ENCODE peak calls at places on chromosome 15, in seven cellular contexts. One of them, this sample, is unnamed. For H3K27me3, the result is how much of the 10 kb centered on the place peaks cover.

GRCh38 chr15:79923068-79923514 is 26.3 kb upstream of the MTHFS start:
- DNase-seq in Caco-2: peak
- DNase-seq in colonic mucosa: peak
- DNase-seq in tibial nerve: no peak
- DNase-seq in uterus: peak
- DNase-seq in CD4-positive, alpha-beta T cell: peak
- DNase-seq in pancreas: peak
- DNase-seq in this sample: peak

GRCh38 chr15:42804739-42805138 is 67.8 kb upstream of the CDAN1 start:
- DNase-seq in tibial nerve: no peak
- DNase-seq in CD4-positive, alpha-beta T cell: no peak
- DNase-seq in pancreas: no peak
- DNase-seq in uterus: no peak
- DNase-seq in colonic mucosa: no peak
- DNase-seq in Caco-2: no peak
- DNase-seq in this sample: no peak

GRCh38 chr15:69988541-69989225 is 109.0 kb downstream of the TLE3 start:
- DNase-seq in uterus: no peak
- DNase-seq in pancreas: no peak
- DNase-seq in tibial nerve: no peak
- DNase-seq in CD4-positive, alpha-beta T cell: no peak
- DNase-seq in Caco-2: no peak
- DNase-seq in colonic mucosa: no peak
- DNase-seq in this sample: no peak

GRCh38 chr15:73959012-73959581 is 32.8 kb downstream of the LOXL1 start:
- DNase-seq in colonic mucosa: no peak
- DNase-seq in pancreas: no peak
- DNase-seq in uterus: no peak
- DNase-seq in tibial nerve: no peak
- DNase-seq in Caco-2: no peak
- DNase-seq in CD4-positive, alpha-beta T cell: peak
- DNase-seq in this sample: no peak

GRCh38 chr15:59295742-59296090 is 77.0 kb downstream of the MYO1E start:
- DNase-seq in Caco-2: no peak
- DNase-seq in tibial nerve: no peak
- DNase-seq in CD4-positive, alpha-beta T cell: no peak
- DNase-seq in colonic mucosa: no peak
- DNase-seq in pancreas: no peak
- DNase-seq in uterus: no peak
- DNase-seq in this sample: no peak

GRCh38 chr15:90412356-90413194 is 24.5 kb downstream of the IQGAP1 start:
- DNase-seq in pancreas: no peak
- DNase-seq in CD4-positive, alpha-beta T cell: no peak
- DNase-seq in uterus: no peak
- DNase-seq in colonic mucosa: peak
- DNase-seq in tibial nerve: no peak
- DNase-seq in Caco-2: peak
- DNase-seq in this sample: no peak

GRCh38 chr15:62770752-62771151 is 271.8 kb upstream of the TPM1 start:
- DNase-seq in tibial nerve: no peak
- DNase-seq in pancreas: no peak
- DNase-seq in Caco-2: no peak
- DNase-seq in colonic mucosa: no peak
- DNase-seq in uterus: no peak
- DNase-seq in CD4-positive, alpha-beta T cell: no peak
- DNase-seq in this sample: peak

GRCh38 chr15:31470756-31471155 is 144.1 kb downstream of the KLF13 start:
- DNase-seq in uterus: no peak
- DNase-seq in Caco-2: no peak
- DNase-seq in tibial nerve: no peak
- DNase-seq in pancreas: no peak
- DNase-seq in CD4-positive, alpha-beta T cell: no peak
- DNase-seq in colonic mucosa: peak
- DNase-seq in this sample: no peak

GRCh38 chr15:88456733-88457132 is 10.5 kb downstream of the MRPL46 start:
- DNase-seq in CD4-positive, alpha-beta T cell: no peak
- DNase-seq in colonic mucosa: no peak
- DNase-seq in uterus: no peak
- DNase-seq in Caco-2: no peak
- DNase-seq in tibial nerve: no peak
- DNase-seq in pancreas: no peak
- DNase-seq in this sample: no peak

GRCh38 chr15:88288206-88288605 is 31.7 kb upstream of the NTRK3 start:
- DNase-seq in tibial nerve: no peak
- DNase-seq in colonic mucosa: no peak
- DNase-seq in Caco-2: no peak
- DNase-seq in CD4-positive, alpha-beta T cell: no peak
- DNase-seq in uterus: no peak
- DNase-seq in pancreas: no peak
- DNase-seq in this sample: no peak

GRCh38 chr15:90729266-90729665 is 12.1 kb downstream of the BLM start:
- DNase-seq in Caco-2: no peak
- DNase-seq in tibial nerve: no peak
- DNase-seq in colonic mucosa: no peak
- DNase-seq in CD4-positive, alpha-beta T cell: no peak
- DNase-seq in uterus: no peak
- DNase-seq in pancreas: no peak
- DNase-seq in this sample: no peak

GRCh38 chr15:80736571-80736970 is 41.5 kb downstream of the ABHD17C start:
- DNase-seq in colonic mucosa: no peak
- DNase-seq in pancreas: no peak
- DNase-seq in tibial nerve: no peak
- DNase-seq in uterus: no peak
- DNase-seq in CD4-positive, alpha-beta T cell: no peak
- DNase-seq in Caco-2: no peak
- DNase-seq in this sample: no peak

GRCh38 chr15:23467110-23467600 is 20.1 kb upstream of the GOLGA6L2 start:
- DNase-seq in CD4-positive, alpha-beta T cell: no peak
- DNase-seq in colonic mucosa: no peak
- DNase-seq in tibial nerve: no peak
- DNase-seq in pancreas: no peak
- DNase-seq in uterus: no peak
- DNase-seq in Caco-2: peak
- DNase-seq in this sample: no peak

GRCh38 chr15:42858999-42859789 is 61.4 kb downstream of the TTBK2 start:
- DNase-seq in tibial nerve: no peak
- DNase-seq in colonic mucosa: no peak
- DNase-seq in Caco-2: no peak
- DNase-seq in pancreas: no peak
- DNase-seq in CD4-positive, alpha-beta T cell: no peak
- DNase-seq in uterus: no peak
- DNase-seq in this sample: no peak

GRCh38 chr15:93065641-93066045 is 23.4 kb downstream of the RGMA start:
- DNase-seq in tibial nerve: no peak
- DNase-seq in CD4-positive, alpha-beta T cell: no peak
- DNase-seq in uterus: no peak
- DNase-seq in Caco-2: no peak
- DNase-seq in colonic mucosa: no peak
- DNase-seq in pancreas: peak
- DNase-seq in this sample: no peak

GRCh38 chr15:26773917-26774316 is 1.1 kb upstream of the GABRB3 start:
- DNase-seq in tibial nerve: no peak
- DNase-seq in Caco-2: no peak
- DNase-seq in pancreas: no peak
- DNase-seq in CD4-positive, alpha-beta T cell: no peak
- DNase-seq in uterus: no peak
- DNase-seq in colonic mucosa: no peak
- DNase-seq in this sample: no peak

GRCh38 chr15:92625297-92625980 is 30.1 kb downstream of the FAM174B start:
- DNase-seq in Caco-2: no peak
- DNase-seq in pancreas: no peak
- DNase-seq in CD4-positive, alpha-beta T cell: no peak
- DNase-seq in colonic mucosa: no peak
- DNase-seq in tibial nerve: no peak
- DNase-seq in uterus: no peak
- DNase-seq in this sample: no peak

GRCh38 chr15:80152896-80153876 is at the start of gene FAH:
- DNase-seq in colonic mucosa: peak
- DNase-seq in CD4-positive, alpha-beta T cell: no peak
- DNase-seq in pancreas: no peak
- DNase-seq in tibial nerve: no peak
- DNase-seq in Caco-2: peak
- DNase-seq in uterus: no peak
- DNase-seq in this sample: no peak

GRCh38 chr15:88878720-88879184 is 16.6 kb downstream of the HAPLN3 start:
- DNase-seq in colonic mucosa: no peak
- DNase-seq in tibial nerve: no peak
- DNase-seq in CD4-positive, alpha-beta T cell: no peak
- DNase-seq in Caco-2: peak
- DNase-seq in pancreas: peak
- DNase-seq in uterus: no peak
- DNase-seq in this sample: no peak

GRCh38 chr15:40845511-40846284 is 1.9 kb downstream of the SPINT1 start:
- DNase-seq in tibial nerve: no peak
- DNase-seq in colonic mucosa: peak
- DNase-seq in pancreas: peak
- DNase-seq in CD4-positive, alpha-beta T cell: no peak
- DNase-seq in uterus: no peak
- DNase-seq in Caco-2: peak
- DNase-seq in this sample: no peak

GRCh38 chr15:93080451-93080850 is 8.6 kb downstream of the RGMA start:
- DNase-seq in tibial nerve: no peak
- DNase-seq in uterus: no peak
- DNase-seq in CD4-positive, alpha-beta T cell: no peak
- DNase-seq in colonic mucosa: no peak
- DNase-seq in Caco-2: no peak
- DNase-seq in pancreas: no peak
- DNase-seq in this sample: no peak

GRCh38 chr15:80034633-80035032 is 24.8 kb upstream of the ZFAND6 start:
- DNase-seq in tibial nerve: no peak
- DNase-seq in CD4-positive, alpha-beta T cell: no peak
- DNase-seq in colonic mucosa: no peak
- DNase-seq in uterus: no peak
- DNase-seq in pancreas: no peak
- DNase-seq in Caco-2: no peak
- DNase-seq in this sample: no peak

GRCh38 chr15:52427804-52428203 is 100.9 kb downstream of the MYO5A start:
- DNase-seq in uterus: no peak
- DNase-seq in colonic mucosa: no peak
- DNase-seq in Caco-2: no peak
- DNase-seq in CD4-positive, alpha-beta T cell: no peak
- DNase-seq in pancreas: no peak
- DNase-seq in tibial nerve: no peak
- DNase-seq in this sample: peak

GRCh38 chr15:58472821-58473581 is 41.2 kb downstream of the LIPC start:
- DNase-seq in pancreas: no peak
- DNase-seq in Caco-2: no peak
- DNase-seq in CD4-positive, alpha-beta T cell: no peak
- DNase-seq in uterus: no peak
- DNase-seq in tibial nerve: no peak
- DNase-seq in colonic mucosa: no peak
- DNase-seq in this sample: no peak

GRCh38 chr15:81323559-81323943 is 390 bp downstream of the STARD5 start:
- DNase-seq in colonic mucosa: no peak
- DNase-seq in pancreas: no peak
- DNase-seq in uterus: no peak
- DNase-seq in tibial nerve: no peak
- DNase-seq in CD4-positive, alpha-beta T cell: no peak
- DNase-seq in Caco-2: no peak
- DNase-seq in this sample: no peak

DNA sequence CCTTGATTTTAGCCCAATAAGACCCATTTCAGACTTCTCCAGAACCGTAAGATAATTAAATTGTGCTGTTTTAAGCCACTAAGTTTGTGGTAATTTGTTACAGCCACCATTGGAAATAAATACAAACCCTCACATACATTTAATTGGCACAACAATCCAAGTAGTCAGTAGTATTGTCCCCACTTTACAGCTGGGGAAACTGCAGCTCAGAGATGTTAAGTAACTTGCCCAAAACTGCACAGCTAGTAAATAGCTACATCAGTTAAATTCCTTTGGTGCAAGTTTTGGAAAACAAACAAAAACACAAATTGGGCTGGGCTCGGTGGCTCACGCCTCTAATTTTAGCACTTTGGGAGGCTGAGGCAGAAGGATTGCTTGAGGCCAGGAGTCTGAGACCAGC is 13.3 kb upstream of the IREB2 start:
- DNase-seq in colonic mucosa: no peak
- DNase-seq in CD4-positive, alpha-beta T cell: no peak
- DNase-seq in tibial nerve: no peak
- DNase-seq in Caco-2: no peak
- DNase-seq in pancreas: no peak
- DNase-seq in uterus: no peak
- DNase-seq in this sample: no peak
- H3K27me3 ChIP-seq in colonic mucosa: under half
- H3K27me3 ChIP-seq in CD4-positive, alpha-beta T cell: under half
- H3K27me3 ChIP-seq in tibial nerve: under half
- H3K27me3 ChIP-seq in Caco-2: under half
- H3K27me3 ChIP-seq in pancreas: under half
- H3K27me3 ChIP-seq in uterus: under half
- H3K27me3 ChIP-seq in this sample: under half

GRCh38 chr15:68658641-68659358 is 80.0 kb downstream of the CORO2B start:
- DNase-seq in CD4-positive, alpha-beta T cell: no peak
- DNase-seq in uterus: no peak
- DNase-seq in colonic mucosa: no peak
- DNase-seq in tibial nerve: no peak
- DNase-seq in pancreas: no peak
- DNase-seq in Caco-2: no peak
- DNase-seq in this sample: no peak
- TF ChIP-seq CTCF in CD4-positive, alpha-beta T cell: no peak
- TF ChIP-seq CTCF in uterus: no peak
- TF ChIP-seq CTCF in colonic mucosa: no peak
- TF ChIP-seq CTCF in tibial nerve: no peak
- TF ChIP-seq CTCF in pancreas: no peak
- TF ChIP-seq CTCF in Caco-2: peak
- TF ChIP-seq CTCF in this sample: no peak

GRCh38 chr15:55739641-55740040 is 3.3 kb downstream of the PRTG start:
- DNase-seq in Caco-2: no peak
- DNase-seq in tibial nerve: no peak
- DNase-seq in uterus: no peak
- DNase-seq in pancreas: no peak
- DNase-seq in colonic mucosa: no peak
- DNase-seq in CD4-positive, alpha-beta T cell: no peak
- DNase-seq in this sample: no peak
- H3K27me3 ChIP-seq in Caco-2: under half
- H3K27me3 ChIP-seq in tibial nerve: under half
- H3K27me3 ChIP-seq in uterus: under half
- H3K27me3 ChIP-seq in pancreas: under half
- H3K27me3 ChIP-seq in colonic mucosa: half or more
- H3K27me3 ChIP-seq in CD4-positive, alpha-beta T cell: half or more
- H3K27me3 ChIP-seq in this sample: under half

DNA sequence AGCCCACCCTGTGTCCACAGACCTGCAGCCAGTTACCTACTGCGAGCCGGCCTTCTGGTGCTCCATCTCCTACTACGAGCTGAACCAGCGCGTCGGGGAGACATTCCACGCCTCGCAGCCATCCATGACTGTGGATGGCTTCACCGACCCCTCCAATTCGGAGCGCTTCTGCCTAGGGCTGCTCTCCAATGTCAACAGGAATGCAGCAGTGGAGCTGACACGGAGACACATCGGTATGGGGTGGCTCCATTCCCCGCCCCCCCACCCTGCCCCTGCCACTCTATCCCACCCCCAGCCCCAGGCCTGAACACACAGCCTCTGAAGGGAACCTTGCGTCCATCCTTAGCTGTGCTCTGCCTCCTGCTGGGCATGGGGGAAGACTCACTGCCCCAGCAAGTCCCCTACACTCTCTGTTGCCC is 73.2 kb downstream of the AAGAB start:
- DNase-seq in pancreas: no peak
- DNase-seq in colonic mucosa: peak
- DNase-seq in CD4-positive, alpha-beta T cell: no peak
- DNase-seq in Caco-2: no peak
- DNase-seq in uterus: peak
- DNase-seq in tibial nerve: no peak
- DNase-seq in this sample: no peak
- TF ChIP-seq CTCF in pancreas: no peak
- TF ChIP-seq CTCF in colonic mucosa: no peak
- TF ChIP-seq CTCF in CD4-positive, alpha-beta T cell: no peak
- TF ChIP-seq CTCF in Caco-2: no peak
- TF ChIP-seq CTCF in uterus: no peak
- TF ChIP-seq CTCF in tibial nerve: no peak
- TF ChIP-seq CTCF in this sample: no peak

GRCh38 chr15:95326689-95327525 is 1003.6 kb upstream of the NR2F2 start:
- DNase-seq in CD4-positive, alpha-beta T cell: no peak
- DNase-seq in Caco-2: no peak
- DNase-seq in uterus: peak
- DNase-seq in tibial nerve: peak
- DNase-seq in colonic mucosa: no peak
- DNase-seq in pancreas: peak
- DNase-seq in this sample: peak
- H3K27me3 ChIP-seq in CD4-positive, alpha-beta T cell: under half
- H3K27me3 ChIP-seq in Caco-2: under half
- H3K27me3 ChIP-seq in uterus: under half
- H3K27me3 ChIP-seq in tibial nerve: under half
- H3K27me3 ChIP-seq in colonic mucosa: under half
- H3K27me3 ChIP-seq in pancreas: under half
- H3K27me3 ChIP-seq in this sample: under half

This sample was measured in psoas muscle.